ENCODE peak calls at places on chromosomes 4 and X, in eight cellular contexts. Z is IMR-90, O is thoracic aorta, F is spleen, T is psoas muscle, N is HCT116, L is stomach, M is hepatocyte. C is an unnamed sample.

GRCh38 chrX:84339507-84340364 is 151.7 kb upstream of the RPS6KA6 start:
- DNase-seq in Z (peak; percentile 6), O (no peak), F (no peak), T (no peak), N (no peak), L (no peak), M (peak; percentile 25), C (no peak)

GRCh38 chr4:26325191-26325590 is 4.4 kb downstream of the RBPJ start:
- DNase-seq in Z (peak; percentile 67), O (no peak), F (no peak), T (no peak), N (peak; percentile 35), L (no peak), M (peak; percentile 34), C (no peak)

GRCh38 chrX:38347136-38347535 is 5.3 kb upstream of the OTC start:
- DNase-seq in Z (peak; percentile 52), O (no peak), F (no peak), T (no peak), N (no peak), L (no peak), M (peak; percentile 9), C (no peak)

GRCh38 chrX:39576081-39576701 is 521.6 kb downstream of the BCOR start:
- DNase-seq in Z (no peak), O (no peak), F (no peak), T (no peak), N (no peak), L (no peak), M (no peak), C (no peak)

GRCh38 chrX:55486736-55487135 is 2.9 kb downstream of the USP51 start:
- DNase-seq in Z (no peak), O (no peak), F (no peak), T (no peak), N (no peak), L (no peak), M (no peak), C (no peak)

GRCh38 chr4:123749408-123749807 is 352.8 kb downstream of the SPRY1 start:
- DNase-seq in Z (no peak), O (no peak), F (peak; percentile 74), T (peak; percentile 32), N (no peak), L (no peak), M (no peak), C (no peak)

GRCh38 chr4:182306792-182307507 is 63.7 kb downstream of the TENM3 start:
- DNase-seq in Z (peak; percentile 6), O (no peak), F (no peak), T (no peak), N (no peak), L (no peak), M (no peak), C (no peak)

GRCh38 chr4:124937993-124938392 is 225.5 kb upstream of the ANKRD50 start:
- DNase-seq in Z (no peak), O (no peak), F (no peak), T (no peak), N (no peak), L (no peak), M (no peak), C (peak; percentile 78)

GRCh38 chrX:1477801-1478458 is 25.2 kb upstream of the ASMTL start:
- DNase-seq in Z (no peak), O (no peak), F (peak; percentile 62), T (no peak), N (no peak), L (no peak), M (no peak), C (no peak)

GRCh38 chr4:164977243-164978164 is at the start of gene TRIM61:
- DNase-seq in Z (peak; percentile 54), O (no peak), F (no peak), T (peak; percentile 58), N (no peak), L (no peak), M (no peak), C (peak; percentile 62)

GRCh38 chr4:70240192-70240591 is 2.2 kb upstream of the CSN3 start:
- DNase-seq in Z (peak; percentile 35), O (no peak), F (no peak), T (no peak), N (no peak), L (no peak), M (peak; percentile 15), C (no peak)

GRCh38 chrX:18698762-18699650 is 8.4 kb upstream of the PPEF1 start:
- DNase-seq in Z (no peak), O (no peak), F (no peak), T (no peak), N (no peak), L (no peak), M (no peak), C (no peak)

GRCh38 chr4:165369522-165369921 is 9.3 kb upstream of the CPE start:
- DNase-seq in Z (no peak), O (no peak), F (no peak), T (no peak), N (no peak), L (no peak), M (peak; percentile 52), C (no peak)

GRCh38 chrX:18973527-18974192 is 10.3 kb downstream of the PHKA2 start:
- DNase-seq in Z (no peak), O (no peak), F (no peak), T (no peak), N (no peak), L (no peak), M (no peak), C (no peak)

GRCh38 chr4:182822554-182822953 is 94.6 kb downstream of the DCTD start:
- DNase-seq in Z (no peak), O (no peak), F (no peak), T (no peak), N (no peak), L (no peak), M (no peak), C (no peak)

GRCh38 chr4:86331362-86331761 is 28.5 kb downstream of the MAPK10 start:
- DNase-seq in Z (no peak), O (no peak), F (no peak), T (no peak), N (no peak), L (no peak), M (peak; percentile 22), C (no peak)

GRCh38 chr4:86329431-86329830 is 30.4 kb downstream of the MAPK10 start:
- DNase-seq in Z (no peak), O (no peak), F (no peak), T (no peak), N (no peak), L (no peak), M (no peak), C (no peak)

DNA sequence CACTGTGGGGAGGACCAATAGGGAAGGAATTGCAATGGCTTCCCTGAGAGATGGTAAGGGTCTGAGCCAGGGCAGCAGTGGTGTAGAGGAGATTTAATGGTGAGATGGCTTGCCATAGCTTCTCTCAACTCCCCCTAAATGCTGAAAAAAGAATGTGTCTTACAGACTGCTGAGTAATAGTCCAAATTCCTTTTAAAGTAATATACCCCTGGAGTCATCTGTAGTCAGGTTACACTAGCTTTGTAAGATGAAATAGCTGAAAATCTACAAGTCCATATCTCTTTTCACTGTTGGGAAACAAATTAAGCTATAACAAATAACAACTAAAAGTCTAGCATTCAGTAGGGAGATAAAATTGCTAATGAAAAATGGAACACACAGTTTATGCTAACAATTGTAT is 33.5 kb downstream of the MAPK10 start:
- DNase-seq in Z (peak; percentile 33), O (no peak), F (no peak), T (no peak), N (no peak), L (no peak), M (no peak), C (no peak)
- TF ChIP-seq CTCF in Z (no peak), O (no peak), F (no peak), T (no peak), N (no peak), L (no peak), M (no peak), C (no peak)

GRCh38 chr4:131447883-131448282 is 1701.2 kb upstream of the PCDH10 start:
- DNase-seq in Z (no peak), O (no peak), F (no peak), T (no peak), N (no peak), L (no peak), M (no peak), C (no peak)

DNA sequence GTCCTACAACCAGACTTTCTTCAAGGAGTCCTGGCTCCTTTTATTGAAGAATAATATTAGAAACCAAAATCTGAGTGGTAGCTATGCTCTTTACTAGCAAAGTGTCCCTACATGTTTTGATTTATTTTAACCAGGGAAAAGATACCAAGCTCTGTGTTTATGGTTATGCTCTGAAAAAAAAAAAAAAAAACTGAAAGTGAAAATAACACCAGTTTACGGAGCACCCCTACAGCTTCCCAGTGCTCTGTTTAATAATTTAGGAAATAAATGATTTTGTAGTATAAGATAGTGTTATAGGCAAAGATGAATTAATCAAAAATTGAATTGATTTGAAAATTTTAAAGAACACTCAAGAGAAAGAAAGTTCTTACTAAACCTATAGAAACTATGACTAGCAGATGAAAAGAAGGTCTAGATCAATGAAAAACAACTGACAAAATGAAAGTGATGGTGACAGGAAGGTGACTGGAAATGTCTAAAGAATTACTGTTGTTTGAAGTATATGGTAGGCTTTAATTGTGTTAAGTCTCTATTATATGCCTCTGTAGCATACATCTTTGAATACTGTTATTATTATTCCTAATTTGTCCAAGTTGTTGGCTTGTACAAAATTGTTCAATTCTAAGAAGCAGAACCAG is 1698.4 kb upstream of the PCDH10 start:
- DNase-seq in Z (no peak), O (no peak), F (no peak), T (no peak), N (no peak), L (no peak), M (no peak), C (no peak)
- H3K4me3 ChIP-seq in Z (no peak overlapping the region), O (no peak overlapping the region), F (no peak overlapping the region), T (no peak overlapping the region), N (no peak overlapping the region), L (no peak overlapping the region), M (no peak overlapping the region), C (no peak overlapping the region)

GRCh38 chrX:128458888-128459287 is 406.7 kb upstream of the ACTRT1 start:
- DNase-seq in Z (peak; percentile 5), O (no peak), F (no peak), T (no peak), N (no peak), L (no peak), M (no peak), C (no peak)
- H3K27ac ChIP-seq in Z (no peak overlapping the region), O (no peak overlapping the region), F (no peak overlapping the region), T (no peak overlapping the region), N (no peak overlapping the region), L (no peak overlapping the region), M (no peak overlapping the region), C (no peak overlapping the region)

GRCh38 chr4:23853986-23854385 is 35.9 kb downstream of the PPARGC1A start:
- DNase-seq in Z (no peak), O (no peak), F (no peak), T (no peak), N (no peak), L (no peak), M (no peak), C (no peak)

GRCh38 chr4:23855912-23856605 is 33.8 kb downstream of the PPARGC1A start:
- DNase-seq in Z (peak; percentile 68), O (no peak), F (no peak), T (no peak), N (no peak), L (no peak), M (no peak), C (no peak)

GRCh38 chr4:23861897-23862296 is 27.9 kb downstream of the PPARGC1A start:
- DNase-seq in Z (no peak), O (no peak), F (no peak), T (no peak), N (no peak), L (no peak), M (no peak), C (no peak)

GRCh38 chr4:23856630-23857029 is 33.2 kb downstream of the PPARGC1A start:
- DNase-seq in Z (no peak), O (no peak), F (no peak), T (no peak), N (no peak), L (peak; percentile 92), M (peak; percentile 26), C (peak; percentile 44)

GRCh38 chr4:23857353-23857752 is 32.5 kb downstream of the PPARGC1A start:
- DNase-seq in Z (peak; percentile 47), O (no peak), F (no peak), T (no peak), N (no peak), L (no peak), M (no peak), C (no peak)
- TF ChIP-seq CTCF in Z (peak; percentile 42), O (no peak), F (no peak), T (no peak), N (no peak), L (no peak), M (peak; percentile 44), C (no peak)

C was measured in lung.